ENCODE peak calls at places on chromosomes 7 and 10, in four cellular contexts. W is foreskin keratinocyte, M is hepatocyte, B is GM23338. X is an unnamed sample.

GRCh38 chr10:3045471-3046209 is 21.7 kb upstream of the PFKP start:
- DNase-seq in W (peak; percentile 54), M (peak; percentile 68), B (peak; percentile 68), X (peak; percentile 91)

GRCh38 chr10:22714524-22715289 is at the start of gene PIP4K2A:
- DNase-seq in W (no peak), M (peak; percentile 87), B (peak; percentile 76), X (peak; percentile 90)

GRCh38 chr10:30980951-30981616 is 50.6 kb downstream of the ZNF438 start:
- DNase-seq in W (peak; percentile 49), M (no peak), B (no peak), X (no peak)

GRCh38 chr10:20975236-20975635 is 78.1 kb upstream of the NEBL start:
- DNase-seq in W (no peak), M (no peak), B (no peak), X (no peak)

GRCh38 chr10:17479822-17480221 is 25.4 kb upstream of the ST8SIA6 start:
- DNase-seq in W (no peak), M (no peak), B (no peak), X (no peak)

GRCh38 chr10:109587366-109587765 is 335.9 kb downstream of the XPNPEP1 start:
- DNase-seq in W (peak; percentile 1), M (no peak), B (no peak), X (no peak)

GRCh38 chr7:36244429-36244828 is 91.4 kb downstream of the EEPD1 start:
- DNase-seq in W (no peak), M (no peak), B (no peak), X (no peak)

GRCh38 chr10:75718996-75719395 is 287.6 kb downstream of the LRMDA start:
- DNase-seq in W (peak; percentile 8), M (no peak), B (no peak), X (no peak)

GRCh38 chr10:944034-944831 is 12.7 kb upstream of the LARP4B start:
- DNase-seq in W (no peak), M (no peak), B (no peak), X (no peak)

GRCh38 chr10:63105811-63106755 is 27.0 kb upstream of the NRBF2 start:
- DNase-seq in W (peak; percentile 58), M (no peak), B (peak; percentile 25), X (no peak)

GRCh38 chr7:88312061-88312663 is 5.5 kb upstream of the STEAP4 start:
- DNase-seq in W (no peak), M (no peak), B (no peak), X (no peak)

GRCh38 chr7:157896774-157897555 is 560.2 kb downstream of the DNAJB6 start:
- DNase-seq in W (no peak), M (no peak), B (no peak), X (no peak)

GRCh38 chr10:104309980-104310978 is 28.0 kb downstream of the ITPRIP start:
- DNase-seq in W (no peak), M (no peak), B (no peak), X (no peak)

GRCh38 chr10:31320598-31321211 is 1.7 kb downstream of the ZEB1 start:
- DNase-seq in W (no peak), M (peak; percentile 43), B (peak; percentile 58), X (no peak)

GRCh38 chr10:34305189-34305588 is 509.9 kb downstream of the PARD3 start:
- DNase-seq in W (peak; percentile 56), M (peak; percentile 82), B (peak; percentile 96), X (no peak)

GRCh38 chr7:73919694-73920375 is 58.9 kb downstream of the TMEM270 start:
- DNase-seq in W (no peak), M (no peak), B (no peak), X (no peak)

GRCh38 chr10:55367555-55367954 is 566.5 kb upstream of the PCDH15 start:
- DNase-seq in W (no peak), M (no peak), B (no peak), X (no peak)
- TF ChIP-seq CTCF in W (no peak), M (no peak), B (no peak), X (no peak)

DNA sequence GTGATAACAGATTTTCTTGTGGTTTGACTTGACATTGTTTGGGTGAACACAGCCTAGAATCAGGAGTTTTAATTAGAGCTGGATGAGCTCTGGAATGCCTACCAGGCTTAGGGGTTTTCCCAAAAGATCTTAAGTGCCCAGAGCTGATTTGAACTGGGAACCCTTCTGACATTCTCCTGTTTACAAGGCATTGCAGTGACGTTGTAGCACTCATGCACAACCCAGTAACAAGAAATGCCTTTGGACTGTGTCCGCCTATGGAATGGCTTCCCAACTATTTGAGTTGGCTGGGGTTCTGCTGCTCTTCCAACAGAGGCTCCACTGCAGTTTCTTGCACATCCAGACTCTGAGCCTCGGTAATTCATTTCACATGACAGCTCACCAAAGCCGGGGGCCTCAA is 76.7 kb upstream of the MKX start:
- DNase-seq in W (no peak), M (peak; percentile 10), B (no peak), X (no peak)
- TF ChIP-seq CTCF in W (no peak), M (no peak), B (no peak), X (no peak)

GRCh38 chr10:36266923-36267322 is 624.8 kb upstream of the FZD8 start:
- DNase-seq in W (peak; percentile 54), M (no peak), B (no peak), X (no peak)
- TF ChIP-seq CTCF in W (no peak), M (no peak), B (no peak), X (no peak)

GRCh38 chr10:100447648-100448047 is 15.2 kb upstream of the WNT8B start:
- DNase-seq in W (no peak), M (no peak), B (no peak), X (no peak)

GRCh38 chr10:100448977-100449376 is 13.8 kb upstream of the WNT8B start:
- DNase-seq in W (no peak), M (no peak), B (no peak), X (no peak)

GRCh38 chr10:100442548-100442947 is 20.3 kb upstream of the WNT8B start:
- DNase-seq in W (no peak), M (no peak), B (no peak), X (no peak)

GRCh38 chr10:100446130-100446761 is 16.6 kb upstream of the WNT8B start:
- DNase-seq in W (no peak), M (no peak), B (no peak), X (no peak)
- TF ChIP-seq CTCF in W (peak; percentile 5), M (no peak), B (peak; percentile 34), X (no peak)

DNA sequence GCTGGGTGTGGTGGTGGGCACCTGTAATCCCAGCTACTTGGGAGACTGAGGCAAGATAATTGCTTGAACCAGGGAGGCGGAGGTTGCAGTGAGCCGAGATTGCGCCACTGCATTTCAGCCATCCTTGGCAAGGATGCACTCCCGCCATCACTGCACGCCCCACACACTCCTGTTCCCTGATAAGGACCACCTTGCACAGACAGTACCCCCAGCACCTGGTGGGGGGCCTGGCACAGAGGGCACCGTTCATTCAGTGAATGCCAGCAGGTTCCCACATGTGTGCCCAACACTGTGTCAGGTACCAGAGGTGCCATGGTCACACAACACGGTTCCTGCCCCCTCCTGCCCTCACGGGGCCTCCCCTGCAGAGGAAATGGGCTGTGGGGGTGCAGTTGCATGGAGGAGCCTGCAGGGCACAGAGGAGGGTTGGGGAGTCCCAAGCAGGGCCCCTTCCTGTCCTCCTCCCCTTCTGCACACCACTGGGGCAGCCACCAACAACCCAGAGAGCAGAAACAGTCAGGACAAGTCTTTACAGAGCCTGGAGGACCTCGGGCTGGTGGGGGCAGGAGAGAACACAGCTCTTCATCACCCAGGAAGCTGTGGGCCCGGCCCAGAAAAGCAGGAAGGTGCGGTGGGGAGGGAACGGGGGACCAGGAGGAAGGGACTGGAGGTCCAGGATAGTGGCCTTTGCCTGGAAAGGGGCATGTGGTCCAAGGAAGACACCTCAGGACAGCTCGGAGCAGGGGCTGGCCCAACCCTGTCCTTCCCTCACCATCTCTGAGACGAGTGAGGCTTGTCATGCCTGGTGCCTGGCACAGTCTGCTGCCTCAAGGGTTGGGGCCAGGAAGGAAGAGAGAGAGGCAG is 7.1 kb downstream of the CRYGN start:
- DNase-seq in W (peak; percentile 34), M (no peak), B (peak; percentile 56), X (no peak)
- TF ChIP-seq CTCF in W (peak; percentile 33), M (no peak), B (peak; percentile 11), X (no peak)

DNA sequence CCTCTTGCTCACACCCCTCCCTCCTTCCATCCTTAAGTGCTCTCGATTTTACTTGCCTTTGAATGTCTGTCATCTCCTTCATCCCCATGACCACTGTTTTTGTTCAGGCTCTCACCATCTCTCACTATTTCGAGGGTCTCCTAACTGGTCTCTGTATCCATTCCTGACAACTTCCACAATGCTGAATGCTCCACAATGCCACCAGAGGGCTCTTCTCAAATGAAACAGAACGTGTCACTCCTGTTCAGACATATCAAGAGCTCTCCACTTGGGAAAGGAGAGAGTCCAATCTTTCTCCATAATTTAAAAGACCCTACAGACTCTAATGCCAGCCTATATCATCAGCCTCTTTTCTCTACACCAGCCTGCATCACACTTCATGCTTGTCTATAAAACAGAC is 9.0 kb upstream of the SLC13A1 start:
- DNase-seq in W (no peak), M (peak; percentile 27), B (peak; percentile 43), X (no peak)
- TF ChIP-seq CTCF in W (no peak), M (peak; percentile 49), B (peak; percentile 73), X (no peak)

GRCh38 chr10:120691623-120692022 is 159.5 kb upstream of the WDR11 start:
- DNase-seq in W (no peak), M (no peak), B (no peak), X (no peak)
- TF ChIP-seq CTCF in W (no peak), M (no peak), B (no peak), X (no peak)

DNA sequence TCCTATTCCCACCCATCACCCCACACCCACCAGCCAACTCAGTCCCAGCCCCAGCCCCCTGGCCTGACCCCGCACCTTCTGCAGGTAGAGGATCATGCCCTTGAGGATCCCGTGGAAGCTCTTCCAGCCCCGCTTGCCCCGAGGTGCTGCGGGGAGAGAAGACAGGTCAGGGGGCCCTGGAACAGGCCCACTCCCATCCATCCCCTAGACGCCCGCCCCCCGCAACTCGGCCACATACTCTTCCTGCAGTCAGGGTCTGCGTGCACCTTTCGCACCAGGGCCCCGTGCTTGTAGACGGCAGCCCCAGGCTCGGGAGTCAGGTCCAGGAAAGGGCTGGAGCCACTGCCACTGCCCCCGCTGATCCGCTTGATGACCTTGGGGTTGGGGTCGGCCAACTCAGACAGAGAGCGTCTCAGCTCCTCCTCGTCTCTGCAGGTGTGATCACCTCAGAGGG is 9.6 kb downstream of the NFKB2 start:
- DNase-seq in W (no peak), M (no peak), B (no peak), X (no peak)
- TF ChIP-seq CTCF in W (no peak), M (no peak), B (no peak), X (no peak)

X was measured in osteocyte.